ENCODE peak calls at places on chromosomes 16 and 17, in seven cellular contexts. B, F, K, G, D, A and E are unnamed samples. For H3K4me1, the result is how much of the 10 kb centered on the place peaks cover.

GRCh38 chr16:17273142-17273561 is 197.6 kb downstream of the XYLT1 start:
- DNase-seq in A (no peak), D (no peak), K (peak), F (no peak), B (no peak), G (peak), E (peak)

GRCh38 chr17:8038954-8039610 is at the start of gene ALOX15B:
- DNase-seq in D (peak), G (no peak), B (no peak), F (no peak), A (no peak), K (no peak), E (no peak)

GRCh38 chr17:8289103-8289397 is 580 bp downstream of the RANGRF start:
- DNase-seq in K (no peak), G (no peak), A (no peak), D (peak), F (peak), B (peak), E (no peak)

GRCh38 chr17:46793541-46793940 is 25.0 kb downstream of the WNT3 start:
- DNase-seq in B (no peak), F (no peak), G (no peak), K (peak), A (no peak), D (no peak), E (no peak)

GRCh38 chr16:14186007-14186953 is 115.2 kb downstream of the MRTFB start:
- DNase-seq in A (no peak), B (peak), K (no peak), D (peak), F (no peak), G (peak), E (peak)

GRCh38 chr17:50201226-50201854 is at the start of gene COL1A1:
- DNase-seq in G (peak), B (peak), A (peak), F (no peak), K (peak), D (peak), E (peak)

GRCh38 chr16:23640669-23640958 is 496 bp downstream of the PALB2 start:
- DNase-seq in B (no peak), A (no peak), G (no peak), F (no peak), K (peak), D (peak), E (no peak)

GRCh38 chr16:14522617-14523135 is 107.4 kb downstream of the PARN start:
- DNase-seq in D (no peak), A (no peak), K (no peak), B (no peak), G (no peak), F (no peak), E (no peak)

GRCh38 chr16:6428861-6429260 is 903.8 kb upstream of the RBFOX1 start:
- DNase-seq in K (no peak), F (no peak), G (no peak), D (no peak), B (no peak), A (no peak), E (no peak)

GRCh38 chr17:9350083-9350482 is 225.5 kb downstream of the STX8 start:
- DNase-seq in A (no peak), D (no peak), G (peak), K (peak), B (no peak), F (no peak), E (no peak)

GRCh38 chr16:83068686-83069085 is 441.9 kb downstream of the CDH13 start:
- DNase-seq in K (no peak), F (no peak), B (no peak), G (peak), A (no peak), D (no peak), E (no peak)

GRCh38 chr17:81909231-81909630 is 2.0 kb downstream of the PCYT2 start:
- DNase-seq in F (no peak), B (no peak), K (no peak), D (no peak), G (no peak), A (no peak), E (no peak)

GRCh38 chr16:68289621-68290329 is 21.0 kb downstream of the SLC7A6OS start:
- DNase-seq in K (no peak), F (no peak), A (no peak), D (no peak), G (peak), B (no peak), E (no peak)

GRCh38 chr17:53844476-53845107 is 21.9 kb downstream of the KIF2B start:
- DNase-seq in A (no peak), K (no peak), B (no peak), F (no peak), G (no peak), D (no peak), E (no peak)

GRCh38 chr17:36069131-36069530 is 5.1 kb downstream of the CCL18 start:
- DNase-seq in B (no peak), A (no peak), D (no peak), G (no peak), K (no peak), F (no peak), E (no peak)

GRCh38 chr17:30170415-30170987 is 53.9 kb downstream of the NSRP1 start:
- DNase-seq in D (no peak), B (no peak), G (no peak), F (no peak), A (no peak), K (no peak), E (no peak)

GRCh38 chr17:40015005-40015997 is at the start of gene CSF3:
- DNase-seq in B (no peak), F (no peak), A (no peak), G (no peak), K (peak), D (no peak), E (peak)

GRCh38 chr16:57639172-57639571 is 10.7 kb downstream of the ADGRG1 start:
- DNase-seq in A (no peak), K (no peak), D (peak), F (peak), B (peak), G (no peak), E (no peak)

GRCh38 chr16:57638381-57638780 is 10.0 kb downstream of the ADGRG1 start:
- DNase-seq in B (no peak), F (no peak), D (no peak), G (no peak), A (no peak), K (no peak), E (no peak)

GRCh38 chr16:57640612-57641011 is 12.2 kb downstream of the ADGRG1 start:
- DNase-seq in K (no peak), A (no peak), B (no peak), G (no peak), D (no peak), F (no peak), E (no peak)

GRCh38 chr16:57637965-57638364 is 9.5 kb downstream of the ADGRG1 start:
- DNase-seq in A (no peak), F (no peak), G (no peak), K (no peak), B (no peak), D (no peak), E (no peak)

GRCh38 chr16:57640185-57640584 is 11.8 kb downstream of the ADGRG1 start:
- DNase-seq in G (no peak), A (no peak), D (no peak), K (no peak), F (no peak), B (no peak), E (no peak)
- H3K4me1 ChIP-seq in G (under half), A (under half), D (under half), K (under half), F (under half), B (under half), E (under half)

GRCh38 chr16:49838361-49838638 is 17.6 kb downstream of the ZNF423 start:
- DNase-seq in D (peak), A (no peak), B (no peak), G (no peak), F (no peak), K (no peak), E (no peak)

GRCh38 chr16:49837673-49838360 is 18.1 kb downstream of the ZNF423 start:
- DNase-seq in A (no peak), F (no peak), D (no peak), B (peak), G (no peak), K (peak), E (no peak)

GRCh38 chr16:49836668-49837067 is 19.2 kb downstream of the ZNF423 start:
- DNase-seq in F (no peak), K (peak), D (no peak), B (no peak), G (no peak), A (no peak), E (no peak)

GRCh38 chr16:49839462-49839825 is 16.5 kb downstream of the ZNF423 start:
- DNase-seq in K (peak), F (no peak), A (no peak), D (peak), B (no peak), G (no peak), E (no peak)

DNA sequence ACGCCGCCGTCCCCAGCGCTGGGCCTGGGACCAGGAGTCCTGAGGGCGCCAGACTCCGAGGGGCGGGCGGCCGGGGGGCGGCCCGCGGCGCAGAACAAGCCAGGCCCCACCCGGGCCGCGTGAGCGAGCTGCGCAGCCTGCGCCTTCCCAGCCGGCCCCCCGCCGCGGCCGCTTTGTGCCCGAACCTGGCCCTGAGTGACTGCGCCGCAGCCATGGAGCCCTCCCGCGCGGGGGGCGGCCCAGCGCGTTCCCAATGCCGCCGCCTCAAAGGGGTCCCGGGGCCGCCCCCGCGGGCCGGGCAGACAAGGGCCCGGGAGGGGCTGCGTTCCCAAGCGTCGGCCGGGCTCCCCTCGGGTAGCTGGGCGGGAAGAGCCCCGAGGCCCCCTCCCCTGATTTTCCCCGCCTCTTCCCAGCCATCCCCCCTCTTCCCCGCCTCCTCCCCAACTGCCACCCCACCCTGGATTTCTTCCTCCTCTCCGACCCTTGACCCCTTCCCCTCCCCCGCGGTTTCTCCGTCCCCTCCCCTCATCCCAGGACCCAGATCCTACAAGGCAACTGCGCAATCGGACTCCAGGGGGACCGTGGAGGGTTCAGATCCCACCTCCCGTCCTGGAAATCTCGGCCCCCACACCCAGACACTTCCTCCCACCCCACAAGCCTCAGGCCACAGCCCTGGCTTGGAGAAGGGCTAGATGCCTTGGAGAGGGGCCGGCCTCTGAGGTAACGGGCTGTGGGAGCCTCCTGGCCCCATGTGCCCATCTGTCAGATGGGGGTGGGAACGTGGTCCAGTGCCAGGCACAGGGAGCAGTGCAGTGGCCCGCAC is 17.1 kb downstream of the ZNF423 start:
- DNase-seq in D (peak), B (no peak), F (no peak), K (no peak), G (no peak), A (no peak), E (no peak)
- H3K4me3 ChIP-seq in D (peak), B (peak), F (no peak), K (no peak), G (peak), A (peak), E (peak)

GRCh38 chr17:28474035-28474640 is 694 bp downstream of the SLC13A2 start:
- DNase-seq in K (no peak), D (no peak), B (no peak), A (peak), G (no peak), F (peak), E (no peak)

GRCh38 chr17:28472871-28473497 is 460 bp upstream of the SLC13A2 start:
- DNase-seq in D (no peak), K (peak), B (no peak), A (peak), G (no peak), F (peak), E (no peak)

GRCh38 chr17:28471531-28472342 is 1.7 kb upstream of the SLC13A2 start:
- DNase-seq in B (no peak), A (peak), D (no peak), K (no peak), F (peak), G (no peak), E (no peak)

GRCh38 chr17:28475151-28475900 is 1.9 kb downstream of the SLC13A2 start:
- DNase-seq in A (peak), B (no peak), K (peak), F (peak), G (no peak), D (no peak), E (no peak)

GRCh38 chr17:28473542-28473941 is at the start of gene SLC13A2:
- DNase-seq in A (peak), B (no peak), F (peak), D (no peak), G (no peak), K (no peak), E (no peak)
- TF ChIP-seq CTCF in A (no peak), B (no peak), F (no peak), D (no peak), G (no peak), K (no peak), E (no peak)

GRCh38 chr17:38465420-38466345 is 37.4 kb downstream of the ARHGAP23 start:
- DNase-seq in F (no peak), A (peak), G (no peak), D (no peak), B (no peak), K (peak), E (peak)
- H3K4me1 ChIP-seq in F (under half), A (half or more), G (under half), D (under half), B (under half), K (under half), E (under half)

GRCh38 chr17:77610518-77610893 is 348.0 kb upstream of the TNRC6C start:
- DNase-seq in A (no peak), G (no peak), D (no peak), B (no peak), F (no peak), K (no peak), E (no peak)
- H3K4me3 ChIP-seq in A (no peak), G (no peak), D (no peak), B (no peak), F (no peak), K (peak), E (no peak)

GRCh38 chr16:81940781-81941560 is 70.3 kb downstream of the SDR42E1 start:
- DNase-seq in B (peak), G (peak), D (peak), K (no peak), A (no peak), F (no peak), E (no peak)
- TF ChIP-seq CTCF in B (peak), G (peak), D (peak), K (peak), A (peak), F (peak), E (peak)

DNA sequence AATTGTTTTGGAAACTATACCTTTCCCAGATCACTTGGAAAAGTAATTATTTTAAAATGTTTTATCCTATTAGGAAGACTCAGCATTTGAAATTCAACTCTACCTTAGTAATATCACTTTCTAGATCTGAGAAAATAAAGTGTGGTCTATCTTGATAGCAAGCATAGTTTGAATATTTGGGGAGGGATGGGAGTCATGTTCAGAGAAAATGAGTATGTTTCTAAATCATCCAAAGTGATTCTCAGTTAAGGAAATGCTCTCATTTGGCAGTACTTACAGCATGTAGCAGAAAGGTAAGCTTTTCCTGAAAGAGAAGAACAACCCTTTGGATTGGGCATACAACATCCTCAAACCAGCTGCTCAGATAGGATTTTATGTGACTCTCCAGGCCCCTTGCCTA is 6.9 kb downstream of the C17orf75 start:
- DNase-seq in A (no peak), B (no peak), F (no peak), D (no peak), K (no peak), G (peak), E (no peak)
- H3K4me1 ChIP-seq in A (under half), B (under half), F (under half), D (under half), K (under half), G (under half), E (under half)